ENCODE peak calls at places on chromosomes 5 and 9, in eight cellular contexts. L is cardiac muscle cell, Q is fibroblast of lung, J is HepG2, T is endothelial cell of umbilical vein, U is Peyer's patch, N is HCT116, I is neuronal stem cell. K is an unnamed sample. For H3K4me1 and H3K36me3, the result is how much of the 10 kb centered on the place peaks cover.

GRCh38 chr9:80185112-80185738 is 613.5 kb downstream of the TLE4 start:
- DNase-seq in J (no peak), L (no peak), T (no peak), Q (no peak), N (no peak), U (peak), I (no peak), K (no peak)

GRCh38 chr9:112644449-112644965 is 73.4 kb downstream of the INIP start:
- DNase-seq in I (no peak), J (no peak), T (no peak), Q (no peak), L (no peak), N (no peak), U (no peak), K (no peak)

GRCh38 chr5:119289413-119289812 is 66.4 kb upstream of the TNFAIP8 start:
- DNase-seq in Q (no peak), U (no peak), N (no peak), L (no peak), J (no peak), T (no peak), I (no peak), K (no peak)

GRCh38 chr5:62649025-62649424 is 70.4 kb downstream of the LRRC70 start:
- DNase-seq in J (no peak), Q (no peak), L (no peak), I (no peak), U (no peak), N (no peak), T (peak), K (no peak)

GRCh38 chr5:148532962-148533670 is 121.2 kb downstream of the HTR4 start:
- DNase-seq in U (no peak), L (no peak), J (no peak), N (no peak), Q (no peak), T (no peak), I (no peak), K (no peak)

GRCh38 chr5:32301891-32302290 is 10.8 kb downstream of the MTMR12 start:
- DNase-seq in T (no peak), N (no peak), Q (no peak), J (no peak), U (no peak), L (no peak), I (no peak), K (no peak)

GRCh38 chr5:132008961-132009680 is 2.3 kb downstream of the ACSL6 start:
- DNase-seq in I (no peak), Q (no peak), T (no peak), U (peak), J (no peak), N (no peak), L (no peak), K (no peak)

GRCh38 chr5:15499528-15500325 is at the start of gene FBXL7:
- DNase-seq in J (peak), I (peak), Q (peak), N (no peak), L (peak), T (peak), U (peak), K (peak)

GRCh38 chr5:54296386-54296785 is 14.0 kb downstream of the ARL15 start:
- DNase-seq in I (no peak), N (no peak), Q (no peak), T (no peak), J (no peak), L (no peak), U (no peak), K (no peak)

GRCh38 chr9:72657023-72657422 is 135.6 kb downstream of the TMC1 start:
- DNase-seq in T (no peak), L (no peak), N (no peak), Q (no peak), J (no peak), I (no peak), U (no peak), K (no peak)

GRCh38 chr9:92773810-92774209 is 9.2 kb upstream of the BICD2 start:
- DNase-seq in I (no peak), Q (no peak), U (no peak), L (no peak), T (no peak), N (no peak), J (no peak), K (no peak)

GRCh38 chr5:66742083-66742895 is 146.1 kb downstream of the MAST4 start:
- DNase-seq in I (no peak), J (peak), L (peak), Q (peak), T (no peak), N (peak), U (no peak), K (no peak)

GRCh38 chr9:35829764-35830096 is 702 bp downstream of the TMEM8B start:
- DNase-seq in J (peak), Q (no peak), L (no peak), N (no peak), U (no peak), I (no peak), T (no peak), K (no peak)

GRCh38 chr9:93298498-93299417 is 114.8 kb downstream of the WNK2 start:
- DNase-seq in Q (no peak), U (peak), I (no peak), J (peak), L (no peak), T (no peak), N (no peak), K (no peak)

GRCh38 chr5:73256462-73257260 is 83.7 kb downstream of the TMEM174 start:
- DNase-seq in N (no peak), U (no peak), J (no peak), I (no peak), Q (no peak), L (no peak), T (no peak), K (no peak)

GRCh38 chr5:31196309-31196708 is 2.8 kb downstream of the CDH6 start:
- DNase-seq in T (no peak), Q (peak), L (peak), J (peak), U (no peak), N (no peak), I (peak), K (no peak)

GRCh38 chr9:129995409-129996160 is 47.4 kb downstream of the FNBP1 start:
- DNase-seq in L (no peak), U (no peak), J (no peak), T (peak), N (no peak), I (no peak), Q (peak), K (no peak)

GRCh38 chr5:113047234-113047633 is 70.6 kb downstream of the DCP2 start:
- DNase-seq in L (no peak), U (no peak), I (no peak), J (no peak), Q (no peak), N (peak), T (no peak), K (no peak)

GRCh38 chr5:173281910-173282309 is 46.3 kb downstream of the STC2 start:
- DNase-seq in N (no peak), Q (peak), I (no peak), T (no peak), J (no peak), L (peak), U (no peak), K (no peak)

GRCh38 chr9:93297659-93298497 is 113.9 kb downstream of the WNK2 start:
- DNase-seq in I (no peak), Q (no peak), J (no peak), L (no peak), N (no peak), T (no peak), U (no peak), K (no peak)

GRCh38 chr5:116724971-116725370 is 150.3 kb upstream of the SEMA6A start:
- DNase-seq in J (no peak), Q (no peak), T (no peak), L (no peak), I (no peak), N (no peak), U (no peak), K (no peak)

GRCh38 chr9:11506980-11507379 is 894.2 kb upstream of the PTPRD start:
- DNase-seq in J (no peak), N (no peak), Q (no peak), T (no peak), I (no peak), U (no peak), L (no peak), K (no peak)

GRCh38 chr9:459491-460444 is 245.1 kb downstream of the DOCK8 start:
- DNase-seq in U (no peak), T (no peak), J (no peak), L (no peak), I (no peak), Q (no peak), N (no peak), K (no peak)

GRCh38 chr5:174188300-174188699 is 142.8 kb downstream of the NSG2 start:
- DNase-seq in U (no peak), T (no peak), L (no peak), N (peak), I (no peak), J (no peak), Q (peak), K (no peak)

GRCh38 chr5:135973323-135974018 is 18.7 kb upstream of the LECT2 start:
- DNase-seq in I (no peak), L (no peak), Q (peak), N (no peak), T (no peak), U (no peak), J (peak), K (no peak)

DNA sequence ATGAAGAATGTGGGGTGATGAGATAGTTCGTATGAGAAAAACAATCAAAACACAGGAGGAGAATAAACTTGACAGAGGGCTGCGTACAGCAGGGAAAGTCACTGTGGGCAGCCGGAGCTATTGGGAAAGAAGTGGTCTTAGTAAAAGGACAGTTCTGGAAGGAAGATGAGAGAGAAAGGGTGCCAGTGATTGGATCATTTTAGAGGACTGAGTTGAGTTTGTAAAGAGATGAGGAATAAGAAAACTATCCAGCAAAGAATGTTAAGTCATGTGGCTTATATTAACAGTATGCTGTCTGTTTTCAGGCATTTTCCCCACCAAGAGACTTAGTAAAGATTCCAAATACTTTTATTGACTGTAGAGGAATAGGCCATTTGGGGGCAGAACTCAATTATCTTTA is 15.4 kb upstream of the LOX start:
- DNase-seq in Q (peak), L (no peak), J (no peak), U (no peak), T (no peak), I (no peak), N (no peak), K (no peak)
- H3K4me3 ChIP-seq in Q (peak), L (no peak), J (no peak), U (no peak), T (no peak), I (no peak), N (no peak), K (no peak)

GRCh38 chr5:151208481-151208914 is 15.4 kb downstream of the CCDC69 start:
- DNase-seq in T (no peak), L (no peak), N (no peak), J (no peak), U (no peak), I (no peak), Q (no peak), K (no peak)

GRCh38 chr5:151215546-151215880 is 8.4 kb downstream of the CCDC69 start:
- DNase-seq in Q (no peak), I (no peak), T (no peak), J (no peak), N (no peak), L (no peak), U (no peak), K (no peak)

GRCh38 chr5:151214614-151215545 is 9.0 kb downstream of the CCDC69 start:
- DNase-seq in T (no peak), U (no peak), J (peak), N (no peak), Q (no peak), I (no peak), L (no peak), K (no peak)

GRCh38 chr5:151213803-151214613 is 9.9 kb downstream of the CCDC69 start:
- DNase-seq in Q (peak), N (no peak), J (peak), U (no peak), I (no peak), L (peak), T (peak), K (no peak)

GRCh38 chr5:151212361-151212899 is 11.5 kb downstream of the CCDC69 start:
- DNase-seq in I (no peak), J (no peak), L (no peak), N (no peak), T (no peak), Q (no peak), U (no peak), K (no peak)
- H3K4me1 ChIP-seq in I (under half), J (half or more), L (under half), N (under half), T (under half), Q (under half), U (half or more), K (under half)

GRCh38 chr5:75690669-75691068 is 26.6 kb downstream of the POC5 start:
- DNase-seq in T (no peak), L (no peak), J (no peak), N (no peak), Q (no peak), I (no peak), U (no peak), K (peak)
- H3K36me3 ChIP-seq in T (under half), L (under half), J (under half), N (under half), Q (under half), I (under half), U (under half), K (under half)

GRCh38 chr5:883475-884181 is 9.0 kb downstream of the BRD9 start:
- DNase-seq in Q (no peak), J (no peak), U (no peak), N (no peak), I (no peak), L (no peak), T (no peak), K (no peak)
- H3K4me3 ChIP-seq in Q (no peak), J (no peak), U (no peak), N (no peak), I (no peak), L (no peak), T (no peak), K (no peak)

GRCh38 chr5:142821733-142822487 is 51.7 kb downstream of the ARHGAP26 start:
- DNase-seq in Q (peak), J (peak), T (peak), N (peak), I (no peak), U (no peak), L (no peak), K (no peak)

GRCh38 chr5:142825378-142826089 is 55.4 kb downstream of the ARHGAP26 start:
- DNase-seq in I (no peak), L (no peak), Q (no peak), J (no peak), N (no peak), U (no peak), T (no peak), K (no peak)

GRCh38 chr5:142821027-142821732 is 51.0 kb downstream of the ARHGAP26 start:
- DNase-seq in T (no peak), U (no peak), N (no peak), I (no peak), J (no peak), Q (no peak), L (no peak), K (no peak)

GRCh38 chr5:142824391-142824790 is 54.2 kb downstream of the ARHGAP26 start:
- DNase-seq in N (no peak), T (no peak), I (no peak), J (no peak), L (no peak), Q (no peak), U (no peak), K (no peak)

GRCh38 chr5:142823176-142823575 is 53.0 kb downstream of the ARHGAP26 start:
- DNase-seq in U (no peak), J (no peak), Q (peak), I (no peak), T (no peak), N (no peak), L (no peak), K (no peak)
- H3K4me1 ChIP-seq in U (under half), J (half or more), Q (under half), I (under half), T (half or more), N (half or more), L (under half), K (under half)